ENCODE peak calls at places on chromosomes 2 and 18, in five cellular contexts. T is RWPE1, L is A549, H is EL, R is cardiac muscle cell. O is an unnamed sample.
A peak's percentile ranks its signal among the peaks of the same experiment; 100 is the strongest.

GRCh38 chr2:100980046-100980445 is 22.0 kb upstream of the RPL31 start:
- DNase-seq in T (no peak), L (no peak), H (no peak), R (no peak), O (no peak)

GRCh38 chr2:75142081-75142480 is 57.2 kb downstream of the TACR1 start:
- DNase-seq in T (no peak), L (peak; percentile 23), H (no peak), R (no peak), O (peak; percentile 61)

GRCh38 chr2:73013941-73014340 is 57.6 kb downstream of the SFXN5 start:
- DNase-seq in T (peak; percentile 26), L (no peak), H (peak; percentile 62), R (no peak), O (no peak)

GRCh38 chr2:239251971-239252370 is 148.8 kb downstream of the HDAC4 start:
- DNase-seq in T (no peak), L (no peak), H (no peak), R (no peak), O (no peak)

GRCh38 chr2:55511508-55512124 is 7.9 kb upstream of the CFAP36 start:
- DNase-seq in T (peak; percentile 43), L (peak; percentile 78), H (peak; percentile 50), R (peak; percentile 16), O (peak; percentile 14)

GRCh38 chr2:27369471-27370025 is 590 bp downstream of the EIF2B4 start:
- DNase-seq in T (peak; percentile 73), L (no peak), H (peak; percentile 64), R (no peak), O (no peak)

GRCh38 chr2:139814458-139814857 is 1034.3 kb upstream of the NXPH2 start:
- DNase-seq in T (no peak), L (no peak), H (no peak), R (no peak), O (no peak)

GRCh38 chr2:240566203-240567136 is 1.8 kb upstream of the RNPEPL1 start:
- DNase-seq in T (peak; percentile 78), L (peak; percentile 91), H (peak; percentile 90), R (peak; percentile 92), O (peak; percentile 65)

GRCh38 chr18:44896817-44897216 is 216.1 kb downstream of the SETBP1 start:
- DNase-seq in T (no peak), L (no peak), H (no peak), R (no peak), O (no peak)

GRCh38 chr2:96878171-96878570 is 8.3 kb upstream of the SEMA4C start:
- DNase-seq in T (no peak), L (no peak), H (no peak), R (no peak), O (no peak)

GRCh38 chr2:241595600-241596140 is 37.1 kb downstream of the BOK start:
- DNase-seq in T (no peak), L (no peak), H (no peak), R (peak; percentile 24), O (no peak)

GRCh38 chr2:224850081-224850480 is 133.9 kb upstream of the CCDC195 start:
- DNase-seq in T (no peak), L (no peak), H (no peak), R (no peak), O (no peak)

O was measured in fibroblast of the conjunctiva.